ENCODE peak calls at places on chromosome 16, in ten cellular contexts. Q is neural progenitor cell; V is right cardiac atrium; B is breast epithelium; P is CD8-positive, alpha-beta T cell; S is MM.1S; F is SK-N-SH; D is GM23248; H is RWPE2; E is brain microvascular endothelial cell. W is an unnamed sample.
A peak's percentile ranks its signal among the peaks of the same experiment; 100 is the strongest.

GRCh38 chr16:86218479-86219170 is 291.7 kb upstream of the FOXF1 start:
- DNase-seq in Q (no peak), V (no peak), B (peak; percentile 5), P (no peak), S (no peak), F (no peak), D (no peak), H (peak; percentile 15), E (no peak), W (no peak)

GRCh38 chr16:8377864-8378263 is 212.4 kb downstream of the TMEM114 start:
- DNase-seq in Q (no peak), V (no peak), B (no peak), P (no peak), S (no peak), F (no peak), D (no peak), H (no peak), E (no peak), W (no peak)

GRCh38 chr16:12517310-12517694 is 286.4 kb downstream of the CPPED1 start:
- DNase-seq in Q (no peak), V (no peak), B (no peak), P (no peak), S (no peak), F (no peak), D (no peak), H (no peak), E (no peak), W (no peak)

GRCh38 chr16:56960681-56961281 is 969 bp upstream of the CETP start:
- DNase-seq in Q (no peak), V (no peak), B (no peak), P (no peak), S (no peak), F (no peak), D (no peak), H (no peak), E (no peak), W (no peak)

GRCh38 chr16:28181557-28181914 is 30.2 kb downstream of the XPO6 start:
- DNase-seq in Q (no peak), V (no peak), B (no peak), P (no peak), S (no peak), F (no peak), D (peak; percentile 92), H (no peak), E (peak; percentile 93), W (no peak)

GRCh38 chr16:54584121-54584520 is 297.5 kb upstream of the IRX3 start:
- DNase-seq in Q (no peak), V (no peak), B (no peak), P (no peak), S (no peak), F (no peak), D (no peak), H (no peak), E (no peak), W (no peak)

GRCh38 chr16:56401482-56401881 is 23.9 kb downstream of the AMFR start:
- DNase-seq in Q (peak; percentile 22), V (no peak), B (no peak), P (no peak), S (no peak), F (peak; percentile 52), D (no peak), H (no peak), E (no peak), W (no peak)

GRCh38 chr16:78515421-78515820 is 416.0 kb downstream of the WWOX start:
- DNase-seq in Q (no peak), V (no peak), B (no peak), P (no peak), S (no peak), F (no peak), D (no peak), H (no peak), E (no peak), W (no peak)

GRCh38 chr16:11024333-11025053 is 80.1 kb downstream of the CLEC16A start:
- DNase-seq in Q (no peak), V (no peak), B (no peak), P (no peak), S (no peak), F (no peak), D (no peak), H (no peak), E (no peak), W (no peak)

GRCh38 chr16:70610273-70611223 is 35.8 kb upstream of the IL34 start:
- DNase-seq in Q (no peak), V (no peak), B (peak; percentile 85), P (no peak), S (no peak), F (no peak), D (no peak), H (no peak), E (no peak), W (no peak)

GRCh38 chr16:56226187-56226586 is 34.9 kb downstream of the GNAO1 start:
- DNase-seq in Q (no peak), V (no peak), B (no peak), P (no peak), S (no peak), F (no peak), D (no peak), H (no peak), E (no peak), W (no peak)

GRCh38 chr16:3738128-3738527 is 20.8 kb upstream of the TRAP1 start:
- DNase-seq in Q (no peak), V (no peak), B (no peak), P (no peak), S (no peak), F (no peak), D (no peak), H (no peak), E (no peak), W (no peak)

GRCh38 chr16:3739636-3740035 is 22.3 kb upstream of the TRAP1 start:
- DNase-seq in Q (no peak), V (peak; percentile 6), B (peak; percentile 12), P (no peak), S (no peak), F (no peak), D (no peak), H (no peak), E (no peak), W (no peak)

GRCh38 chr16:3738541-3738940 is 21.2 kb upstream of the TRAP1 start:
- DNase-seq in Q (no peak), V (peak; percentile 11), B (peak; percentile 12), P (no peak), S (no peak), F (no peak), D (no peak), H (no peak), E (no peak), W (no peak)

GRCh38 chr16:3740186-3740585 is 22.9 kb upstream of the TRAP1 start:
- DNase-seq in Q (no peak), V (peak; percentile 7), B (peak; percentile 48), P (no peak), S (no peak), F (no peak), D (no peak), H (no peak), E (no peak), W (no peak)

DNA sequence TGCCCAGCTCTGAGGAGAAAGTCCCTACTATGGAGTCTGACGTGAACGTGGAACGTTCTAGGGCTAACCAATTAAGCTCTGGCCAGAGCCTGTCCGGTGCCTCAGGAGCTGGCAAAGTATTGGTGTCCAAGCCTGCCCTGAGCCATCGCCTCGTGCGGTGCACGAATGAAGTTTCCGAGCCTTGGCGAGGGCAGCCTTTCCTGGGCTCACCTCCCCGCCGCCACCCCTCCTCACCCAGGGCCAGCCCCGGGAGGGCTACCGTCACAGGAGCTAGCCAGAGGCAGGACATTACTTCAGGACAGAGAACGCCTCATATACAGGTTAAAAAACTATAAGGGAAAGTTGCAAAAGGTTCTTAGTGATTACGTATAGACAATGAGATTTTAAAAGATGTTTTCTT is 23.6 kb upstream of the TRAP1 start:
- DNase-seq in Q (no peak), V (peak; percentile 29), B (peak; percentile 5), P (no peak), S (no peak), F (no peak), D (no peak), H (no peak), E (no peak), W (no peak)
- H3K27ac ChIP-seq in Q (no peak overlapping the region), V (no peak overlapping the region), B (no peak overlapping the region), P (no peak overlapping the region), S (no peak overlapping the region), F (no peak overlapping the region), D (no peak overlapping the region), H (no peak overlapping the region), E (no peak overlapping the region), W (no peak overlapping the region)

GRCh38 chr16:67531247-67531646 is 2.6 kb downstream of the RIPOR1 start:
- DNase-seq in Q (no peak), V (peak; percentile 42), B (no peak), P (no peak), S (no peak), F (no peak), D (no peak), H (no peak), E (no peak), W (no peak)
- H3K27me3 ChIP-seq in Q (peaks cover 98% of the 10 kb centered on the region), V (no peaks in the 10 kb centered on the region), B (no peaks in the 10 kb centered on the region), P (peaks cover 14% of the 10 kb centered on the region), S (no peaks in the 10 kb centered on the region), F (no peaks in the 10 kb centered on the region), D (no peaks in the 10 kb centered on the region), H (no peaks in the 10 kb centered on the region), E (no peaks in the 10 kb centered on the region), W (peaks cover 4% of the 10 kb centered on the region)

GRCh38 chr16:73172621-73173312 is 124.8 kb upstream of the ZFHX3 start:
- DNase-seq in Q (peak; percentile 52), V (peak; percentile 88), B (peak; percentile 81), P (no peak), S (no peak), F (peak; percentile 80), D (peak; percentile 83), H (no peak), E (peak; percentile 76), W (no peak)
- H3K27ac ChIP-seq in Q (no peak overlapping the region), V (peak overlapping the region; percentile 33), B (peak overlapping the region; percentile 21), P (no peak overlapping the region), S (no peak overlapping the region), F (peak overlapping the region; percentile 95), D (peak overlapping the region; percentile 30), H (no peak overlapping the region), E (peak overlapping the region; percentile 56), W (no peak overlapping the region)

GRCh38 chr16:89117239-89117974 is 23.8 kb downstream of the ACSF3 start:
- DNase-seq in Q (no peak), V (no peak), B (no peak), P (no peak), S (no peak), F (no peak), D (no peak), H (no peak), E (no peak), W (no peak)
- H3K27me3 ChIP-seq in Q (no peaks in the 10 kb centered on the region), V (no peaks in the 10 kb centered on the region), B (no peaks in the 10 kb centered on the region), P (no peaks in the 10 kb centered on the region), S (no peaks in the 10 kb centered on the region), F (no peaks in the 10 kb centered on the region), D (no peaks in the 10 kb centered on the region), H (no peaks in the 10 kb centered on the region), E (no peaks in the 10 kb centered on the region), W (no peaks in the 10 kb centered on the region)

GRCh38 chr16:75116911-75117245 is 298 bp upstream of the LDHD start:
- DNase-seq in Q (no peak), V (no peak), B (no peak), P (no peak), S (no peak), F (no peak), D (no peak), H (no peak), E (no peak), W (no peak)
- H3K27ac ChIP-seq in Q (no peak overlapping the region), V (no peak overlapping the region), B (peak overlapping the region; percentile 67), P (no peak overlapping the region), S (no peak overlapping the region), F (no peak overlapping the region), D (no peak overlapping the region), H (no peak overlapping the region), E (no peak overlapping the region), W (no peak overlapping the region)

W was measured in naive thymus-derived CD4-positive, alpha-beta T cell.